ENCODE peak calls at places on chromosomes 11 and 22, in ten cellular contexts. F is HFF-Myc, Y is tibial nerve, C is HT1080, L is left kidney, W is Caco-2, O is Calu3, D is left cardiac atrium, I is cerebellar cortex, N is astrocyte of the spinal cord. V is an unnamed sample.

GRCh38 chr11:102757823-102758549 is 22.4 kb downstream of the MMP10 start:
- DNase-seq in F (no peak), Y (no peak), C (peak), L (no peak), W (no peak), O (no peak), D (no peak), I (no peak), N (peak), V (no peak)

GRCh38 chr22:47299211-47299878 is 536.9 kb downstream of the TBC1D22A start:
- DNase-seq in F (no peak), Y (no peak), C (no peak), L (no peak), W (no peak), O (no peak), D (no peak), I (no peak), N (no peak), V (no peak)

GRCh38 chr11:116911981-116912734 is 74.7 kb upstream of the APOA1 start:
- DNase-seq in F (peak), Y (no peak), C (no peak), L (no peak), W (no peak), O (no peak), D (no peak), I (no peak), N (no peak), V (peak)

GRCh38 chr22:19358703-19359553 is 67.4 kb upstream of the CLTCL1 start:
- DNase-seq in F (no peak), Y (no peak), C (no peak), L (no peak), W (no peak), O (no peak), D (no peak), I (no peak), N (no peak), V (no peak)

GRCh38 chr11:34342008-34342533 is 15.7 kb downstream of the ABTB2 start:
- DNase-seq in F (no peak), Y (peak), C (no peak), L (peak), W (no peak), O (no peak), D (no peak), I (no peak), N (peak), V (no peak)

GRCh38 chr11:6319001-6319878 is 1.1 kb downstream of the CAVIN3 start:
- DNase-seq in F (no peak), Y (no peak), C (no peak), L (peak), W (no peak), O (peak), D (peak), I (peak), N (peak), V (no peak)

GRCh38 chr11:26063915-26064314 is 268.0 kb upstream of the ANO3 start:
- DNase-seq in F (no peak), Y (no peak), C (no peak), L (no peak), W (no peak), O (no peak), D (no peak), I (no peak), N (no peak), V (no peak)

GRCh38 chr22:44500623-44501022 is 2.6 kb upstream of the RTL6 start:
- DNase-seq in F (no peak), Y (no peak), C (no peak), L (no peak), W (no peak), O (no peak), D (no peak), I (no peak), N (no peak), V (no peak)

GRCh38 chr11:58059011-58059358 is 28.2 kb downstream of the OR6Q1 start:
- DNase-seq in F (no peak), Y (no peak), C (peak), L (peak), W (peak), O (peak), D (no peak), I (no peak), N (peak), V (peak)

GRCh38 chr11:57164317-57164716 is 17.4 kb upstream of the LRRC55 start:
- DNase-seq in F (no peak), Y (no peak), C (no peak), L (no peak), W (no peak), O (no peak), D (no peak), I (no peak), N (no peak), V (no peak)

GRCh38 chr11:67320691-67321090 is 17.4 kb downstream of the SSH3 start:
- DNase-seq in F (no peak), Y (no peak), C (no peak), L (no peak), W (no peak), O (no peak), D (no peak), I (no peak), N (no peak), V (no peak)

GRCh38 chr11:39365809-39366436 is 2093.5 kb downstream of the LRRC4C start:
- DNase-seq in F (no peak), Y (no peak), C (peak), L (peak), W (peak), O (no peak), D (no peak), I (peak), N (peak), V (no peak)

GRCh38 chr11:130070829-130071205 is 1.1 kb downstream of the APLP2 start:
- DNase-seq in F (no peak), Y (no peak), C (no peak), L (peak), W (no peak), O (no peak), D (no peak), I (no peak), N (peak), V (no peak)

GRCh38 chr11:113488931-113489351 is 13.7 kb upstream of the DRD2 start:
- DNase-seq in F (no peak), Y (no peak), C (peak), L (no peak), W (no peak), O (no peak), D (no peak), I (no peak), N (no peak), V (no peak)

GRCh38 chr22:43098356-43098755 is 9.2 kb upstream of the TTLL1 start:
- DNase-seq in F (no peak), Y (no peak), C (no peak), L (no peak), W (no peak), O (no peak), D (no peak), I (no peak), N (no peak), V (no peak)

GRCh38 chr11:12075822-12076821 is 34.3 kb upstream of the MICAL2 start:
- DNase-seq in F (peak), Y (no peak), C (peak), L (peak), W (peak), O (no peak), D (no peak), I (peak), N (peak), V (peak)

GRCh38 chr11:63802637-63803414 is 10.4 kb upstream of the SPINDOC start:
- DNase-seq in F (no peak), Y (no peak), C (peak), L (peak), W (peak), O (no peak), D (no peak), I (peak), N (no peak), V (peak)